ENCODE peak calls at places on chromosome 18, in four cellular contexts. K is fibroblast of pulmonary artery, W is AG10803, E is dorsolateral prefrontal cortex. T is an unnamed sample.

GRCh38 chr18:48884306-48885235 is 66.2 kb downstream of the SMAD7 start:
- DNase-seq in K (no peak), W (no peak), E (peak; percentile 12), T (no peak)

GRCh38 chr18:63317982-63318881 is 1.3 kb downstream of the BCL2 start:
- DNase-seq in K (no peak), W (no peak), E (no peak), T (peak; percentile 80)

GRCh38 chr18:80253871-80254492 is 6.7 kb upstream of the PARD6G start:
- DNase-seq in E (no peak), K (no peak), W (no peak), T (no peak)

GRCh38 chr18:48841381-48842258 is 109.1 kb downstream of the SMAD7 start:
- DNase-seq in K (peak; percentile 79), W (peak; percentile 74), E (no peak), T (no peak)

GRCh38 chr18:29512203-29512602 is 1335.3 kb upstream of the CDH2 start:
- DNase-seq in E (no peak), W (no peak), K (no peak), T (no peak)

GRCh38 chr18:26192233-26192632 is 34.0 kb upstream of the TAF4B start:
- DNase-seq in E (no peak), K (no peak), W (no peak), T (no peak)

GRCh38 chr18:809985-810642 is 1.9 kb downstream of the YES1 start:
- DNase-seq in K (no peak), E (no peak), W (no peak), T (peak; percentile 37)

GRCh38 chr18:26656944-26657536 is 108.7 kb upstream of the KCTD1 start:
- DNase-seq in W (peak; percentile 61), E (peak; percentile 70), K (peak; percentile 63), T (peak; percentile 46)

GRCh38 chr18:62957885-62958472 is 242.6 kb downstream of the PHLPP1 start:
- DNase-seq in W (peak; percentile 46), E (no peak), K (peak; percentile 66), T (no peak)

GRCh38 chr18:32888311-32888710 is 115.5 kb upstream of the KLHL14 start:
- DNase-seq in W (no peak), K (no peak), E (no peak), T (no peak)
- TF ChIP-seq CTCF in W (no peak), K (no peak), E (no peak), T (no peak)

GRCh38 chr18:35029770-35030169 is 11.4 kb upstream of the MAPRE2 start:
- DNase-seq in W (no peak), E (no peak), K (no peak), T (peak; percentile 36)
- TF ChIP-seq CTCF in W (peak; percentile 40), E (peak; percentile 26), K (peak; percentile 20), T (no peak)

DNA sequence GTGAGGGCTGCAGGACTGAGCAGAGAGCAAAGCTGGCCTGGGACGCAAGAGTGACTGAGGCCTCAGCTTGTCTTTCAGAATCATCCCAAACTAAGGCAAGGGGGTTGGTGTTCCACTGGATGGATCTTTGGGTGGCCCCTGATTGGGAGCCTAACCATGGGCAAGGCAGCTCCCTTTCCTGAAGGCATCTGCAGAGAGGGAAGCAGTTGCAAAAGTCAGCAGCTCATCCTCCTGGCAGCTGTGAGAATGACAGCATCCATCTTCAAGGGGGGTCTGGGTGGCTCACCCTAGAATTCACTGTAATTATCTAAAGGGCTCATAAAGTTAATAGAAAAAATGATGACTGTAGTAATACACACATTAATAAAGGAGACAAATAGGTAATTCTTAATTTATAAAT is 46.5 kb upstream of the RAB31 start:
- DNase-seq in K (no peak), W (no peak), E (no peak), T (no peak)
- TF ChIP-seq CTCF in K (peak; percentile 24), W (peak; percentile 55), E (peak; percentile 26), T (no peak)

GRCh38 chr18:57970356-57971095 is 73.5 kb upstream of the NEDD4L start:
- DNase-seq in E (no peak), K (no peak), W (no peak), T (no peak)
- TF ChIP-seq CTCF in E (peak; percentile 18), K (peak; percentile 23), W (no peak), T (peak; percentile 23)

GRCh38 chr18:34633368-34633767 is 76.7 kb upstream of the DTNA start:
- DNase-seq in E (no peak), K (no peak), W (no peak), T (no peak)
- TF ChIP-seq CTCF in E (no peak), K (no peak), W (no peak), T (no peak)

GRCh38 chr18:8706981-8707940 is 1.9 kb downstream of the MTCL1 start:
- DNase-seq in E (no peak), W (peak; percentile 75), K (peak; percentile 75), T (no peak)
- TF ChIP-seq CTCF in E (no peak), W (no peak), K (no peak), T (no peak)

T was measured in GM10248.